ENCODE peak calls at places on chromosome X, in four cellular contexts. F is activated T-helper 1 cell treated with anti-CD3 and anti-CD28 coated beads, Interleukin-12 subunit alpha, Interleukin-12 subunit beta, Interleukin-2, Interleukin-4 antibody, amounts not matched to agents 30 ng/mL and 10 ng/mL and 1 ng/mL, durations not matched to agents 14 hours and 24 hours and 36 hours; G is NCI-H1105; H is amygdala. Y is an unnamed sample.

GRCh38 chrX:118726887-118727685 is at the start of gene IL13RA1:
- DNase-seq in F (no peak), H (no peak), G (peak), Y (peak)

GRCh38 chrX:150934453-150934852 is 36.0 kb upstream of the CD99L2 start:
- DNase-seq in H (no peak), F (no peak), G (peak), Y (no peak)

GRCh38 chrX:135596495-135596894 is 76.0 kb downstream of the INTS6L start:
- DNase-seq in F (peak), G (no peak), H (no peak), Y (no peak)

GRCh38 chrX:19889582-19890342 is 2.4 kb upstream of the SH3KBP1 start:
- DNase-seq in F (no peak), G (no peak), H (no peak), Y (no peak)

GRCh38 chrX:43897290-43897689 is 15.0 kb upstream of the MAOB start:
- DNase-seq in F (no peak), G (no peak), H (no peak), Y (no peak)

GRCh38 chrX:119943185-119943988 is at the start of gene NKAP:
- DNase-seq in G (peak), H (peak), F (peak), Y (peak)

GRCh38 chrX:12891915-12892506 is 14.4 kb upstream of the TLR8 start:
- DNase-seq in G (no peak), F (no peak), H (no peak), Y (no peak)

GRCh38 chrX:153708415-153708814 is 15.8 kb downstream of the BCAP31 start:
- DNase-seq in H (peak), G (no peak), F (peak), Y (no peak)

GRCh38 chrX:14027031-14027430 is 2.7 kb downstream of the GEMIN8 start:
- DNase-seq in F (no peak), H (peak), G (no peak), Y (no peak)

GRCh38 chrX:136166221-136166855 is 19.0 kb downstream of the FHL1 start:
- DNase-seq in F (no peak), G (no peak), H (no peak), Y (no peak)

GRCh38 chrX:115560978-115561604 is at the start of gene PLS3:
- DNase-seq in H (peak), F (peak), G (peak), Y (peak)

GRCh38 chrX:124534530-124534929 is 188.2 kb downstream of the SH2D1A start:
- DNase-seq in G (no peak), H (no peak), F (no peak), Y (no peak)

GRCh38 chrX:154374361-154375155 is at the start of gene FLNA:
- DNase-seq in F (no peak), H (no peak), G (peak), Y (no peak)

GRCh38 chrX:14883826-14884225 is 10.6 kb downstream of the MOSPD2 start:
- DNase-seq in F (no peak), G (no peak), H (no peak), Y (no peak)

GRCh38 chrX:56588397-56589188 is 25.2 kb downstream of the UBQLN2 start:
- DNase-seq in F (no peak), H (no peak), G (no peak), Y (no peak)

Y was measured in natural killer cell treated with Interleukin-12 subunit alpha and Interleukin-12 subunit beta and Interleukin-15 and Interleukin-18, amount 100 ng/mL, for 72 hours.